ENCODE peak calls at places on chromosomes 11 and 22, in seven cellular contexts. W is astrocyte of the spinal cord, G is psoas muscle, B is cardiac muscle cell, S is PC-3, R is cardiac fibroblast, V is stomach. X is an unnamed sample.

GRCh38 chr11:35954205-35954604 is 10.3 kb downstream of the LDLRAD3 start:
- DNase-seq in W (no peak), G (no peak), B (no peak), S (peak), R (peak), V (no peak), X (no peak)

GRCh38 chr11:71281901-71282300 is 29.5 kb upstream of the SHANK2 start:
- DNase-seq in W (no peak), G (no peak), B (no peak), S (no peak), R (no peak), V (peak), X (peak)

GRCh38 chr22:26516503-26516902 is 4.2 kb upstream of the TFIP11 start:
- DNase-seq in W (no peak), G (no peak), B (no peak), S (no peak), R (no peak), V (no peak), X (no peak)

GRCh38 chr22:21694795-21695431 is 29.1 kb downstream of the PPIL2 start:
- DNase-seq in W (no peak), G (no peak), B (no peak), S (no peak), R (no peak), V (no peak), X (peak)

GRCh38 chr11:123235117-123235686 is 40.2 kb upstream of the CLMP start:
- DNase-seq in W (no peak), G (peak), B (peak), S (peak), R (peak), V (peak), X (no peak)

GRCh38 chr11:113174862-113175261 is 139.5 kb upstream of the TTC12 start:
- DNase-seq in W (peak), G (no peak), B (peak), S (no peak), R (no peak), V (no peak), X (no peak)

GRCh38 chr22:29706493-29706892 is 13.3 kb upstream of the CABP7 start:
- DNase-seq in W (no peak), G (no peak), B (no peak), S (no peak), R (no peak), V (no peak), X (no peak)

GRCh38 chr11:117750357-117750756 is 46.7 kb downstream of the DSCAML1 start:
- DNase-seq in W (no peak), G (no peak), B (no peak), S (no peak), R (no peak), V (no peak), X (no peak)

GRCh38 chr11:44261800-44262591 is 47.9 kb downstream of the ALX4 start:
- DNase-seq in W (no peak), G (no peak), B (no peak), S (no peak), R (no peak), V (no peak), X (no peak)

GRCh38 chr22:50530280-50530856 is 556 bp upstream of the TYMP start:
- DNase-seq in W (peak), G (peak), B (peak), S (peak), R (peak), V (peak), X (peak)

GRCh38 chr22:17882727-17883126 is 108.5 kb upstream of the BID start:
- DNase-seq in W (no peak), G (peak), B (no peak), S (no peak), R (no peak), V (no peak), X (no peak)

GRCh38 chr11:111932605-111932938 is 4.6 kb upstream of the DIXDC1 start:
- DNase-seq in W (no peak), G (no peak), B (no peak), S (no peak), R (no peak), V (no peak), X (no peak)

GRCh38 chr11:40139507-40139906 is 1319.9 kb downstream of the LRRC4C start:
- DNase-seq in W (no peak), G (no peak), B (no peak), S (no peak), R (no peak), V (no peak), X (no peak)

GRCh38 chr11:36109499-36109849 is 165.6 kb downstream of the LDLRAD3 start:
- DNase-seq in W (no peak), G (no peak), B (no peak), S (no peak), R (no peak), V (no peak), X (no peak)

GRCh38 chr22:46744581-46744980 is 6.5 kb upstream of the CERK start:
- DNase-seq in W (no peak), G (no peak), B (no peak), S (no peak), R (no peak), V (peak), X (no peak)

GRCh38 chr22:27656970-27657369 is 144.6 kb downstream of the MN1 start:
- DNase-seq in W (no peak), G (no peak), B (no peak), S (no peak), R (no peak), V (no peak), X (no peak)

GRCh38 chr22:28252539-28252938 is 333.5 kb upstream of the PITPNB start:
- DNase-seq in W (no peak), G (no peak), B (no peak), S (no peak), R (no peak), V (no peak), X (no peak)

GRCh38 chr11:82756765-82757650 is 23.3 kb upstream of the FAM181B start:
- DNase-seq in W (no peak), G (no peak), B (no peak), S (no peak), R (no peak), V (no peak), X (no peak)

GRCh38 chr11:8354622-8355417 is 91.1 kb upstream of the LMO1 start:
- DNase-seq in W (no peak), G (no peak), B (peak), S (peak), R (no peak), V (no peak), X (no peak)

GRCh38 chr11:117071344-117071787 is 26.9 kb downstream of the SIK3 start:
- DNase-seq in W (no peak), G (peak), B (peak), S (peak), R (peak), V (peak), X (no peak)

GRCh38 chr11:46285173-46285572 is 7.7 kb downstream of the CREB3L1 start:
- DNase-seq in W (no peak), G (no peak), B (peak), S (no peak), R (no peak), V (no peak), X (no peak)

GRCh38 chr11:117625237-117625636 is 171.8 kb downstream of the DSCAML1 start:
- DNase-seq in W (no peak), G (no peak), B (no peak), S (no peak), R (no peak), V (no peak), X (no peak)

GRCh38 chr22:48920776-48921241 is 906.9 kb downstream of the BRD1 start:
- DNase-seq in W (no peak), G (no peak), B (no peak), S (no peak), R (no peak), V (peak), X (no peak)

GRCh38 chr11:44969853-44970252 is 19.2 kb upstream of the TP53I11 start:
- DNase-seq in W (no peak), G (no peak), B (no peak), S (no peak), R (no peak), V (no peak), X (no peak)

GRCh38 chr11:72233773-72234513 is 9.4 kb downstream of the INPPL1 start:
- DNase-seq in W (no peak), G (no peak), B (no peak), S (no peak), R (no peak), V (no peak), X (no peak)

GRCh38 chr11:42058794-42059193 is 599.3 kb upstream of the LRRC4C start:
- DNase-seq in W (no peak), G (no peak), B (no peak), S (no peak), R (no peak), V (no peak), X (no peak)

GRCh38 chr11:10021563-10021962 is 272.5 kb downstream of the SBF2 start:
- DNase-seq in W (no peak), G (no peak), B (peak), S (no peak), R (no peak), V (no peak), X (no peak)

GRCh38 chr11:45362636-45363035 is 76.5 kb upstream of the SYT13 start:
- DNase-seq in W (no peak), G (no peak), B (no peak), S (no peak), R (no peak), V (no peak), X (no peak)

GRCh38 chr11:125079878-125080530 is 16.9 kb downstream of the SLC37A2 start:
- DNase-seq in W (no peak), G (no peak), B (no peak), S (no peak), R (no peak), V (no peak), X (no peak)

GRCh38 chr11:117855452-117855851 is 21.0 kb downstream of the FXYD6 start:
- DNase-seq in W (no peak), G (no peak), B (no peak), S (no peak), R (no peak), V (peak), X (peak)

GRCh38 chr22:47113880-47114415 is 351.5 kb downstream of the TBC1D22A start:
- DNase-seq in W (no peak), G (no peak), B (no peak), S (no peak), R (no peak), V (no peak), X (no peak)

GRCh38 chr11:98194611-98195010 is 826.1 kb upstream of the CNTN5 start:
- DNase-seq in W (no peak), G (no peak), B (no peak), S (peak), R (no peak), V (no peak), X (no peak)

GRCh38 chr22:29219881-29220670 is 14.4 kb downstream of the EMID1 start:
- DNase-seq in W (no peak), G (no peak), B (no peak), S (peak), R (no peak), V (peak), X (peak)

GRCh38 chr22:49369726-49370717 is 457.7 kb downstream of the BRD1 start:
- DNase-seq in W (no peak), G (no peak), B (no peak), S (no peak), R (no peak), V (peak), X (peak)

GRCh38 chr11:102886999-102887398 is 12.2 kb upstream of the MMP12 start:
- DNase-seq in W (no peak), G (no peak), B (no peak), S (no peak), R (no peak), V (no peak), X (no peak)

GRCh38 chr22:30871391-30872281 is 96.9 kb downstream of the MORC2 start:
- DNase-seq in W (no peak), G (no peak), B (no peak), S (no peak), R (no peak), V (no peak), X (peak)

GRCh38 chr22:32079110-32080089 is 36.3 kb downstream of the SLC5A1 start:
- DNase-seq in W (peak), G (no peak), B (peak), S (peak), R (peak), V (peak), X (no peak)

GRCh38 chr22:22400964-22401363 is 107.6 kb downstream of the ZNF280B start:
- DNase-seq in W (no peak), G (no peak), B (no peak), S (no peak), R (no peak), V (no peak), X (no peak)

GRCh38 chr11:102761646-102762238 is 18.7 kb downstream of the MMP10 start:
- DNase-seq in W (peak), G (no peak), B (no peak), S (no peak), R (peak), V (no peak), X (no peak)

DNA sequence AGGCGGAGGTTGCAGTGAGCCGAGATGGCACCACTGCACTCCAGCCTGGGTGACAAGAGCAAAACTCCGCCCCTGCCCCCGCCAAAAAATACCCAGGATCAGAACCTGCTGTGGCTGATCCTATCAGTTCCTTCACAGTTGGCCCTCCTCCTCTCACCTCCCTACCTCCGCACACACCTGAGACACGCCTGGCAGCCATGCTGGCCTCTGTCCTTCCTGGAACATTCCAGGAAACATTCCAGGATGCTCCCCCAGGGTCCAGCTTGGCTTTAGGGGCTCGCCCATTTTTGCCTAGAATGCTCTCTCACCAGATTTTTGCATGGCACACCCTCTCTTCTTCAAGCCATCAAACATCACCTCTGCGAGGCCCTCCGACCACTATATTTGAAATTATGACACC is 2.1 kb downstream of the RAPSN start:
- DNase-seq in W (no peak), G (no peak), B (no peak), S (no peak), R (no peak), V (no peak), X (no peak)
- TF ChIP-seq CTCF in W (no peak), G (no peak), B (no peak), S (no peak), R (no peak), V (no peak), X (no peak)

DNA sequence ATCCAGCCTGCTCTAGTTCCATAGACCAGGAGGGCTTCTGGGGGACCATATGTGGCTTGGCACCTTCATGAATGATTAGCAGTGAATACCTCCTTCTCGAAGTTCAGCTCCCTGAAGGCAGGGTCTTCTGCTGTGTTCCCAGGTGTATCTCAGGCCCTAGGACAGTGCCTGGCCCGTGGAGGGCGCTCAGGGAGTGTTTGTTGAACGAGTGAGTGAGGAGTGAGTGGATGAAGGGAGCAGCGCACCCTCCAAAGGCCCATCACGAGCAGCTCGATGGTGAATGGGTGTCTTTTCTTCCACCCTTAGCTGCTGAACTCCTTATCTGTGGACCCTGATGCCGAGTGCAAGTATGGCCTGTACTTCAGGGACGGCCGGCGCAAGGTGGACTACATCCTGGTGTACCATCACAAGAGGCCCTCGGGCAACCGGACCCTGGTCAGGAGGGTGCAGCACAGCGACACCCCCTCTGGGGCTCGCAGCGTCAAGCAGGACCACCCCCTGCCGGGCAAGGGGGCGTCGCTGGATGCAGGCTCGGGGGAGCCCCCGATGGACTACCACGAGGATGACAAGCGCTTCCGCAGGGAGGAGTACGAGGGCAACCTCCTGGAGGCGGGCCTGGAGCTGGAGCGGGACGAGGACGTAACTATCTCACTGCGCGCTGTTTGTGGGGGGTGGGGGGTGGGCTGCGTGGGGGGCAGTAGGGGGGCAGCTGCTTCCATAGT is 9.5 kb downstream of the ANO1 start:
- DNase-seq in W (no peak), G (no peak), B (no peak), S (no peak), R (no peak), V (no peak), X (no peak)
- TF ChIP-seq CTCF in W (no peak), G (no peak), B (no peak), S (no peak), R (no peak), V (no peak), X (no peak)

DNA sequence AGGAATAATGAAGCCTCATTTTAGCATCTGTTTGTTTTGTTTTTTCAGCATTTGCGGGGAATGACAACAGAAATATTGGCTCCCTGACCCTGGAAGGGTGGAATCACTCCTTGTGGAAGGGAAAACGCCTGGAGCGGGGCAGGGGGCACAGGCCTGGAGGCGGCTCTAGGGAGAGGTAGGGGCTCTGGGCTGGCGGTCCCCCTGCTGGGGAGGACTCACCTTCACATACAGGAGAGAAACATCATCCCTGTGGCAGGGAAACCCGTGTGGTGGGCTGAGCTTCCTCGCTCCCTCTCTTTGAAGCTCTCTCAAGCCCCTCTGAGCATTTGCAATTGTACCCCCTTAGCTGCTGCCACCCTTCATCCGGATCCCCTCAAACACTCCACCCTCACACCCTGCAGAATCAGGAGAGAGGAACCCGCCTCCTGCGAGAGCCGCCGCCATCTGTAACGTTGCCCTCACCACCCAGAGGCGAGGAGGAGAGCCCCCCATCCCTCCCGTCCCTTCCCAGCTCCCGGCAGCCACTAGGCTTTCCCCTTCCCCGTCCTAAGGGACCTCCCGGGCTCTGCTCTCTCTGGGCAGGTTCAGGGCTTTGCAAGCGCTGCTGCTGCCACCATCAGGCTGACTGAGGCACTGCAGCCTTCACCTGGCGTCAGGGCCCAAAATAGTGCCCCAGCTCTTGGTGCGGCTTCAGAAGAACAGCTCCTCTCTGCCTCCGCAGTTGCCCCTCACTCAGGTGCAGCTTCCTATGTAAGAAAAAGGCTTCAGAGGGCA is 10.4 kb downstream of the KIRREL3 start:
- DNase-seq in W (peak), G (peak), B (peak), S (peak), R (peak), V (peak), X (no peak)
- TF ChIP-seq CTCF in W (peak), G (peak), B (peak), S (peak), R (peak), V (peak), X (peak)

GRCh38 chr11:93700830-93701229 is 39.3 kb downstream of the CEP295 start:
- DNase-seq in W (peak), G (no peak), B (peak), S (no peak), R (peak), V (no peak), X (no peak)

DNA sequence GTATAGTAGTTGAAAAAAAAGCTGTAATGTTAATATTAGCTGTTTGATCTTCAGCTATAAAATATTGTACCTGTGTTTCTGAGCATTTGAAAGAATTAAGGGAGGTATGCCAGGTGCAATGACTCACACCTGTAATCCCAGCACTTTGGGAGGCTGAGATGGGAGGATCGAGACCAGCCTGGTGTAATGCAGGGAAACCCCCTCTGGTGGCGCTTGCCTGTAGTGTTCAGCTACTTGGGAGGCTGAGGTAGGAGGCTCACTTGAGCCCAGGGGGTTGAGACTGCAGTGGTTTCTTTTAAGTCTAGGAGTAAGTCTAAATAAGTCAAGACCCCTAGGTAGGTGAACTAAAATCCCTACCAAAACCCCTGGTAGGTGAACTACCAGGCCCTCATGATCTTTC is 37.1 kb downstream of the TAF1D start:
- DNase-seq in W (no peak), G (no peak), B (no peak), S (peak), R (no peak), V (no peak), X (no peak)
- TF ChIP-seq CTCF in W (peak), G (no peak), B (no peak), S (peak), R (peak), V (no peak), X (no peak)

GRCh38 chr11:2120359-2121100 is 18.7 kb downstream of the IGF2 start:
- DNase-seq in W (no peak), G (no peak), B (no peak), S (no peak), R (no peak), V (no peak), X (no peak)
- TF ChIP-seq CTCF in W (no peak), G (no peak), B (no peak), S (no peak), R (no peak), V (no peak), X (no peak)

GRCh38 chr22:42908082-42908746 is 51.1 kb upstream of the ARFGAP3 start:
- DNase-seq in W (no peak), G (no peak), B (no peak), S (no peak), R (no peak), V (no peak), X (no peak)
- TF ChIP-seq CTCF in W (no peak), G (no peak), B (no peak), S (no peak), R (no peak), V (no peak), X (no peak)